ENCODE peak calls at places on chromosome 4, in four cellular contexts. E, O, S and U are unnamed samples.

GRCh38 chr4:75817901-75818300 is 84.4 kb downstream of the PPEF2 start:
- DNase-seq in S (no peak), O (no peak), E (no peak), U (no peak)

GRCh38 chr4:142358656-142359055 is 487.4 kb downstream of the INPP4B start:
- DNase-seq in O (no peak), E (no peak), S (no peak), U (no peak)

GRCh38 chr4:16226816-16227461 is 668 bp upstream of the TAPT1 start:
- DNase-seq in S (peak; percentile 19), E (peak; percentile 12), O (peak; percentile 27), U (peak; percentile 83)

GRCh38 chr4:167713756-167714155 is 378.6 kb upstream of the ANXA10 start:
- DNase-seq in O (no peak), E (no peak), S (no peak), U (no peak)

GRCh38 chr4:5125326-5125725 is 74.0 kb downstream of the STK32B start:
- DNase-seq in O (no peak), E (no peak), S (no peak), U (no peak)

GRCh38 chr4:76426272-76426671 is 5.3 kb upstream of the CCDC158 start:
- DNase-seq in E (no peak), S (no peak), O (no peak), U (no peak)

GRCh38 chr4:187302456-187302855 is 578.8 kb upstream of the FAT1 start:
- DNase-seq in E (no peak), O (no peak), S (peak; percentile 10), U (no peak)

GRCh38 chr4:88613417-88613875 is 21.2 kb downstream of the HERC3 start:
- DNase-seq in O (no peak), E (no peak), S (no peak), U (no peak)

GRCh38 chr4:114598191-114599121 is at the start of gene UGT8:
- DNase-seq in S (peak; percentile 6), E (no peak), O (peak; percentile 29), U (peak; percentile 38)

GRCh38 chr4:106763044-106763443 is 273.1 kb downstream of the DKK2 start:
- DNase-seq in O (no peak), E (no peak), S (peak; percentile 6), U (no peak)

GRCh38 chr4:180636696-180637095 is 1606.5 kb upstream of the TENM3 start:
- DNase-seq in S (peak; percentile 21), E (no peak), O (no peak), U (no peak)

GRCh38 chr4:52961666-52962412 is 99.7 kb downstream of the RASL11B start:
- DNase-seq in O (no peak), E (no peak), S (no peak), U (no peak)

GRCh38 chr4:123102897-123103489 is 180.6 kb upstream of the NUDT6 start:
- DNase-seq in S (peak; percentile 70), O (no peak), E (no peak), U (no peak)

GRCh38 chr4:185925910-185926360 is 113.9 kb upstream of the SORBS2 start:
- DNase-seq in E (no peak), S (no peak), O (no peak), U (peak; percentile 61)

GRCh38 chr4:166121897-166122296 is 248.9 kb downstream of the TLL1 start:
- DNase-seq in E (no peak), S (no peak), O (no peak), U (no peak)